ENCODE peak calls at places on chromosomes 1 and 21, in four cellular contexts. I is left ventricle myocardium inferior, A is A549, L is iPS DF 6.9. H is an unnamed sample. For H3K4me1, the result is how much of the 10 kb centered on the place peaks cover.

GRCh38 chr1:64505232-64505943 is 35.5 kb downstream of the CACHD1 start:
- DNase-seq in I (peak), A (peak), L (no peak), H (no peak)

GRCh38 chr1:65470766-65471165 is 50.3 kb downstream of the LEPR start:
- DNase-seq in I (no peak), A (no peak), L (no peak), H (no peak)

GRCh38 chr1:28458237-28459228 is 47.3 kb upstream of the RCC1 start:
- DNase-seq in I (no peak), A (no peak), L (no peak), H (no peak)

GRCh38 chr1:169484683-169485426 is 889 bp downstream of the SLC19A2 start:
- DNase-seq in I (peak), A (peak), L (peak), H (peak)

GRCh38 chr1:246497331-246497915 is 9.7 kb downstream of the SMYD3 start:
- DNase-seq in I (no peak), A (peak), L (no peak), H (no peak)

GRCh38 chr1:76928511-76928910 is 61.2 kb downstream of the ST6GALNAC5 start:
- DNase-seq in I (no peak), A (no peak), L (no peak), H (peak)

GRCh38 chr1:84253891-84254290 is 47.6 kb upstream of the SAMD13 start:
- DNase-seq in I (peak), A (peak), L (no peak), H (peak)

GRCh38 chr1:43206721-43207228 is 34.6 kb downstream of the CFAP57 start:
- DNase-seq in I (peak), A (peak), L (peak), H (peak)

GRCh38 chr1:71128060-71128459 is 47.2 kb upstream of the ZRANB2 start:
- DNase-seq in I (no peak), A (no peak), L (no peak), H (no peak)

GRCh38 chr1:233990486-233990885 is 86.0 kb downstream of the SLC35F3 start:
- DNase-seq in I (no peak), A (no peak), L (no peak), H (no peak)

GRCh38 chr1:224203243-224204016 is 20.4 kb downstream of the DEGS1 start:
- DNase-seq in I (peak), A (no peak), L (no peak), H (no peak)

GRCh38 chr1:181090653-181091126 is 2.2 kb downstream of the IER5 start:
- DNase-seq in I (no peak), A (no peak), L (no peak), H (no peak)

GRCh38 chr1:167175901-167176300 is 44.8 kb upstream of the POU2F1 start:
- DNase-seq in I (no peak), A (no peak), L (no peak), H (peak)

GRCh38 chr1:193513032-193513431 is 326.6 kb upstream of the B3GALT2 start:
- DNase-seq in I (no peak), A (no peak), L (no peak), H (no peak)

GRCh38 chr1:22814176-22815042 is 103.8 kb downstream of the EPHB2 start:
- DNase-seq in I (no peak), A (no peak), L (no peak), H (no peak)

GRCh38 chr1:101071470-101071886 is 45.9 kb upstream of the DPH5 start:
- DNase-seq in I (no peak), A (no peak), L (no peak), H (no peak)

GRCh38 chr1:202656057-202656456 is 54.2 kb downstream of the SYT2 start:
- DNase-seq in I (no peak), A (peak), L (no peak), H (no peak)

GRCh38 chr1:229388876-229389580 is 44.9 kb downstream of the ACTA1 start:
- DNase-seq in I (no peak), A (no peak), L (no peak), H (peak)

GRCh38 chr1:21290546-21290944 is 282 bp upstream of the ECE1 start:
- DNase-seq in I (no peak), A (peak), L (no peak), H (no peak)

GRCh38 chr1:21773585-21773984 is 9.4 kb downstream of the USP48 start:
- DNase-seq in I (no peak), A (no peak), L (no peak), H (no peak)

GRCh38 chr1:215526147-215526845 is 40.8 kb upstream of the KCTD3 start:
- DNase-seq in I (no peak), A (no peak), L (no peak), H (no peak)

GRCh38 chr1:179021873-179022272 is 3.8 kb upstream of the FAM20B start:
- DNase-seq in I (no peak), A (peak), L (no peak), H (no peak)

GRCh38 chr1:110393691-110394564 is 3.1 kb upstream of the SLC16A4 start:
- DNase-seq in I (no peak), A (peak), L (no peak), H (peak)

GRCh38 chr1:179031284-179031683 is 5.6 kb downstream of the FAM20B start:
- DNase-seq in I (no peak), A (no peak), L (no peak), H (no peak)

GRCh38 chr1:147089457-147089856 is 82.8 kb downstream of the PRKAB2 start:
- DNase-seq in I (no peak), A (no peak), L (no peak), H (no peak)

GRCh38 chr1:172827301-172827700 is 168.4 kb downstream of the FASLG start:
- DNase-seq in I (no peak), A (no peak), L (no peak), H (no peak)

GRCh38 chr1:45647248-45648021 is 23.6 kb upstream of the CCDC17 start:
- DNase-seq in I (no peak), A (no peak), L (no peak), H (no peak)

GRCh38 chr1:225748479-225748878 is 29.1 kb upstream of the SRP9 start:
- DNase-seq in I (no peak), A (no peak), L (no peak), H (no peak)

GRCh38 chr1:170214980-170215910 is 69.5 kb downstream of the NTMT2 start:
- DNase-seq in I (peak), A (no peak), L (no peak), H (no peak)

GRCh38 chr1:89980605-89981004 is 14.3 kb upstream of the ZNF326 start:
- DNase-seq in I (no peak), A (no peak), L (no peak), H (no peak)

GRCh38 chr1:164773146-164773545 is 214.2 kb downstream of the PBX1 start:
- DNase-seq in I (no peak), A (no peak), L (no peak), H (no peak)

GRCh38 chr1:220511785-220512184 is 16.2 kb upstream of the MARK1 start:
- DNase-seq in I (peak), A (no peak), L (no peak), H (peak)

GRCh38 chr1:18557621-18558465 is 72.8 kb upstream of the PAX7 start:
- DNase-seq in I (no peak), A (peak), L (no peak), H (no peak)

GRCh38 chr1:178098262-178098661 is 4.4 kb downstream of the RASAL2 start:
- DNase-seq in I (no peak), A (no peak), L (no peak), H (no peak)

GRCh38 chr1:208080396-208081276 is 163.5 kb downstream of the PLXNA2 start:
- DNase-seq in I (no peak), A (no peak), L (no peak), H (no peak)

GRCh38 chr21:43827015-43827611 is 37.7 kb downstream of the RRP1 start:
- DNase-seq in I (no peak), A (no peak), L (no peak), H (no peak)

GRCh38 chr1:176285996-176286395 is 78.9 kb upstream of the COP1 start:
- DNase-seq in I (no peak), A (no peak), L (no peak), H (no peak)

GRCh38 chr1:87252406-87252805 is 76.3 kb upstream of the LMO4 start:
- DNase-seq in I (no peak), A (no peak), L (no peak), H (peak)

GRCh38 chr1:188355847-188356246 is 1527.1 kb downstream of the PLA2G4A start:
- DNase-seq in I (no peak), A (no peak), L (no peak), H (no peak)

GRCh38 chr1:188363943-188364342 is 1535.2 kb downstream of the PLA2G4A start:
- DNase-seq in I (no peak), A (no peak), L (no peak), H (no peak)

GRCh38 chr1:188364927-188365449 is 1536.2 kb downstream of the PLA2G4A start:
- DNase-seq in I (no peak), A (no peak), L (no peak), H (no peak)

GRCh38 chr1:188355082-188355481 is 1526.3 kb downstream of the PLA2G4A start:
- DNase-seq in I (no peak), A (no peak), L (no peak), H (no peak)

DNA sequence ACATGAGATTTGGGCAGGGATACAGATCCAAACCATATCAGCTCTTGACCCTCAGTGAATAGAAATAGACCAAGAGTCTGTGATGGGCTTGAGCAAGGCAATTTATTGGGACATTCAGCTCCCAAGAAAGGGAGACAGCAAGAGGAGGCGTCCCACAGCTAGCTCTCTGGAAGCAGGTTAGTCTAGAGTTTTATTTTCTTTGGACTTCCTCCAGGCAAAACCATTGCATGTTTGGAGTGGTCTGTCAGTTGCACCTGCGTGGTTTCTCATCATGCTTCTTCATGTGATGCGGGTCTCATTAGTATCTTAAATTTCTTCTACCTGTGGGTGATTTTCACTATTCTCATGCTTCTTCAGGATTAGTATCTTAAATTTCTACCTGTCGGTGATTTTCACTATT is 1530.6 kb downstream of the PLA2G4A start:
- DNase-seq in I (no peak), A (no peak), L (no peak), H (no peak)
- H3K4me1 ChIP-seq in I (under half), A (under half), L (under half), H (under half)

DNA sequence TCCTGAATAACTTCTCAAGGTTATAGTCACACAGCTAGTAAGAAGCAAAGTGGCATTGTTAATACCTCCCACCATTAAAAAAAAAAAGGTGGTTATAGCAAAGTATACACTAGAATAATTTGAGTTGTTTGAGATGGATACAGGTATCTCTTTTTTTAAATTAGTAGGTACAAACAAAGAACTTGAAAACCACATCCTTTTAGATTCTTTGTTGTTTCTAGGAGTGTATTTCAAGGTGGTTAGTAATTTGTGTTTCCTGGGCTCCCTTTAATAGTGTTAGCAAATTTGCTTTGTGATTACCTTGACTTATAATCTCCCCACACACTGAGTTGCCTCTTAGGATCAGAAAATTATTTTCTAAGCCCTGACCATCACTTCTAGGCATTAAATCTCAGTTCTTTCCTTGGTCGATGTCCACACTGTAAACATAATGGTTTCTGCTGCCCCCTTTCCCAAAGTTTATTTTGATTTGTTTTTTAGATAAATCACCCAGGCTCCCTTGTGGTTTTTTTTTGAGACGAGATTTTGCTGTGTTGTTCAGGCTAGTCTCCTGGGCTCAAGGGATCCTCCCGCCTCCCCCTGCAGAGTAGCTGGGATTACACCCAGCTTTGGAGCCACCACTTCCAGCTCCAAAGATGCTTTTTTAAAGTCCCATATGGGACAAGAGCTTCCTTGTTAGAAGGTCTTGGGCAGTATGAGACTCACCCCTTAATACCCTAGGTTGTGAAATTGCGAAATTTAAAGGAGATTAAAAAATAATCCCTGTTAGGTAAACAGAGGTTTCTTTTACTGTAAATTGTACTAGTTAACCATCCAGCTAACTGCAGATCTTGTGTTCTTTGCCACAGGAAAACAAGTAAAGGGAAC is 6.2 kb downstream of the AKIRIN1 start:
- DNase-seq in I (no peak), A (no peak), L (no peak), H (no peak)
- H3K27ac ChIP-seq in I (peak), A (peak), L (no peak), H (no peak)

DNA sequence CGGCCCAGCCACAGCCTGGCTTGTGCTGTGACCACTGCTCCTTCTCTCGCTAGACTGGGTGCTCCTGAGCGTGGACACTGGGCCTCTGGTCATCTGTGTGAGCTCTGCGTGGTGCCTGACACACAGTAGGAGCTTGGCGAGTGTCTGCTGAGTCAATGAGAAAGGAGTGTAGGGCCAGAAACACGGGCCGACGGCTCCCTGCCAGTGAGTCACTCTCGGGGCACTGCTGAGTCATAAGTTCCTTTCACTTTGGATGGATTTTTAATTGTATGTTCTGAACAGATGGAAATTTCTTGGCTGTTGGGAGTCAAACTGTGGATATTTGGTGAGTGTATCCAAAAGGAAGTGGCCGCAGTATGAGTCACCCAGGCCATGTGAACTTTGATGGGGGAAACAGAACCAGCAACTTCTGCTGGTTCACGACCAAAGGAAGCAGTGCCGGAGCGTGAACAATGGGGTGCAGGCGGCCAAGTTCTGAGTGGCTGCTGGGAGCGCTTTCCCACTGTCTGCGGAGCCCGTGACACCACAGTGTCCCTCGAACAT is 41.0 kb upstream of the COL18A1 start:
- DNase-seq in I (peak), A (peak), L (no peak), H (peak)
- H3K4me1 ChIP-seq in I (half or more), A (half or more), L (under half), H (under half)

GRCh38 chr1:8866173-8866791 is 12.2 kb downstream of the ENO1 start:
- DNase-seq in I (no peak), A (no peak), L (no peak), H (no peak)
- H3K27ac ChIP-seq in I (no peak), A (no peak), L (no peak), H (no peak)

GRCh38 chr1:154179951-154180687 is 11.8 kb downstream of the TPM3 start:
- DNase-seq in I (no peak), A (no peak), L (no peak), H (no peak)
- H3K4me1 ChIP-seq in I (half or more), A (half or more), L (under half), H (under half)

DNA sequence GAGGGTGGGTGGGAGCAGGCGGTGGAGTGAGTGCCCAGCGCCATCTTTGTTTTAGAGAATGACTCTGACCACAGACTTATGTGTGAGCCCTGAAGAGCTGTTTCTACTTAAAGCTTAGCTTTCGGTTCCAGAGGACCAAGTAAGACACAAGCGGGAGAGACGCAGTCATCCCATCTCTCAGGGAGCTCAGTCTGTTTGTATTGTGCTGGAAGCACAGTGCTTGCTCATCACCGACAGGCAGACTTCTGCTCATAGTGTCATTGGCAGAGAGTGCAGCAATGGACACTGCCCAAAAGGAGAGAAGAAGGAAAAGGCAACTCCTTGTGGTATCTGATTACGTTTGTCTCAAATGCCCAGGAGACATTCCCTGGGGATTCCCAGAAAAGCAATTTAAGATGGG is 65.8 kb downstream of the KCNJ15 start:
- DNase-seq in I (no peak), A (no peak), L (no peak), H (no peak)
- H3K27ac ChIP-seq in I (no peak), A (peak), L (no peak), H (no peak)

GRCh38 chr1:15173863-15174614 is 20.5 kb downstream of the TMEM51 start:
- DNase-seq in I (no peak), A (no peak), L (no peak), H (peak)
- H3K4me1 ChIP-seq in I (under half), A (half or more), L (under half), H (half or more)

GRCh38 chr21:20874202-20874601 is 124.0 kb upstream of the NCAM2 start:
- DNase-seq in I (no peak), A (no peak), L (no peak), H (no peak)

GRCh38 chr21:20875741-20876140 is 122.5 kb upstream of the NCAM2 start:
- DNase-seq in I (no peak), A (no peak), L (no peak), H (no peak)

GRCh38 chr21:20882462-20883415 is 115.5 kb upstream of the NCAM2 start:
- DNase-seq in I (no peak), A (no peak), L (peak), H (no peak)

DNA sequence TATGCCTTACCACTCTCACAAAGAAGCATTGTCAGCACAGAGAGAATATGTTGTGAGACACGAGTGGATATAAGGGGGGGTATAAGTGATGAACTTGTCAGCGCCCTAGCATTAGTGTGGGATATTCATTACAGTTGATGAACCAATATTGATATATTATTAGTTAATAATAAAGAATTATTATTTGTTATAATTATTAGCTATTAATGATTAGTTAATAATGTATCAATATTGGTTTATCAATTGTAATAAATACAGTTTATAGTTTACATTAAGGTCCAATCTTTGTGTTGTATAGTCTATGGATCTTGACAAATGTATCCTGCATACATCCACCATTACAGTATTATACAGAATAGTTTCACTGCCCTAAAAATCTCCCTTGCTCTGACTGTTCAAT is 120.2 kb upstream of the NCAM2 start:
- DNase-seq in I (no peak), A (no peak), L (no peak), H (no peak)
- H3K27ac ChIP-seq in I (no peak), A (no peak), L (no peak), H (no peak)